ENCODE peak calls at places on chromosome 6, in four cellular contexts. M is neural progenitor cell, X is body of pancreas, W is OCI-LY7. K is an unnamed sample.
A peak's percentile ranks its signal among the peaks of the same experiment; 100 is the strongest.

GRCh38 chr6:125188594-125189203 is 35.1 kb downstream of the TPD52L1 start:
- DNase-seq in W (no peak), X (no peak), M (no peak), K (no peak)

GRCh38 chr6:153131037-153131981 is at the start of gene RGS17:
- DNase-seq in M (peak; percentile 94), W (no peak), X (peak; percentile 67), K (peak; percentile 45)

GRCh38 chr6:56843476-56844349 is 111.2 kb upstream of the BEND6 start:
- DNase-seq in M (peak; percentile 94), X (peak; percentile 68), W (peak; percentile 49), K (peak; percentile 91)

GRCh38 chr6:558089-558488 is 98.8 kb downstream of the HUS1B start:
- DNase-seq in X (no peak), M (no peak), W (peak; percentile 38), K (peak; percentile 15)

GRCh38 chr6:82570083-82570482 is 206.5 kb downstream of the TPBG start:
- DNase-seq in W (no peak), X (no peak), M (no peak), K (no peak)

GRCh38 chr6:94251878-94252277 is 832.5 kb upstream of the EPHA7 start:
- DNase-seq in W (no peak), X (no peak), M (peak; percentile 3), K (no peak)

GRCh38 chr6:46796842-46797241 is 3.7 kb downstream of the MEP1A start:
- DNase-seq in W (no peak), M (no peak), X (no peak), K (no peak)

GRCh38 chr6:163179721-163180120 is 234.8 kb upstream of the QKI start:
- DNase-seq in X (no peak), M (no peak), W (no peak), K (no peak)

GRCh38 chr6:148758492-148758891 is 11.7 kb downstream of the UST start:
- DNase-seq in W (peak; percentile 95), X (no peak), M (no peak), K (peak; percentile 60)

GRCh38 chr6:73394577-73395354 is at the start of gene DDX43:
- DNase-seq in X (peak; percentile 88), W (no peak), M (no peak), K (no peak)

GRCh38 chr6:75528423-75528822 is 34.8 kb upstream of the FILIP1 start:
- DNase-seq in M (no peak), W (no peak), X (no peak), K (no peak)

GRCh38 chr6:143965503-143966171 is 42.4 kb downstream of the PLAGL1 start:
- DNase-seq in M (no peak), W (no peak), X (no peak), K (no peak)

GRCh38 chr6:24899647-24900325 is 36.0 kb downstream of the RIPOR2 start:
- DNase-seq in X (no peak), W (no peak), M (no peak), K (no peak)

GRCh38 chr6:15025416-15025815 is 220.5 kb upstream of the JARID2 start:
- DNase-seq in W (no peak), X (no peak), M (no peak), K (no peak)

GRCh38 chr6:83605517-83605916 is 93.2 kb downstream of the PRSS35 start:
- DNase-seq in X (no peak), M (peak; percentile 6), W (no peak), K (no peak)

GRCh38 chr6:144351338-144351737 is 66.2 kb downstream of the UTRN start:
- DNase-seq in X (no peak), M (no peak), W (no peak), K (no peak)

GRCh38 chr6:105988321-105988720 is 97.8 kb upstream of the PRDM1 start:
- DNase-seq in M (no peak), W (no peak), X (no peak), K (no peak)

GRCh38 chr6:21305827-21306469 is 287.6 kb upstream of the SOX4 start:
- DNase-seq in X (no peak), W (no peak), M (no peak), K (no peak)

GRCh38 chr6:148379966-148380653 is 37.5 kb downstream of the SASH1 start:
- DNase-seq in W (no peak), M (no peak), X (no peak), K (no peak)

GRCh38 chr6:89023591-89024441 is 56.7 kb upstream of the PNRC1 start:
- DNase-seq in W (no peak), M (no peak), X (peak; percentile 42), K (no peak)

GRCh38 chr6:152232494-152233151 is 404.5 kb downstream of the SYNE1 start:
- DNase-seq in X (peak; percentile 16), W (no peak), M (no peak), K (no peak)

GRCh38 chr6:303948-304558 is 11.8 kb downstream of the DUSP22 start:
- DNase-seq in X (no peak), M (peak; percentile 32), W (no peak), K (no peak)

GRCh38 chr6:5645275-5645674 is 361.4 kb downstream of the NRN1 start:
- DNase-seq in M (no peak), X (no peak), W (no peak), K (no peak)

GRCh38 chr6:12403201-12403826 is 113.2 kb downstream of the EDN1 start:
- DNase-seq in X (no peak), W (no peak), M (no peak), K (no peak)

GRCh38 chr6:122109075-122109474 is 290.4 kb upstream of the HSF2 start:
- DNase-seq in M (no peak), W (no peak), X (no peak), K (no peak)

GRCh38 chr6:89138173-89138572 is 7.7 kb upstream of the PM20D2 start:
- DNase-seq in W (no peak), M (no peak), X (no peak), K (no peak)

GRCh38 chr6:125533710-125534397 is 215.6 kb upstream of the HEY2 start:
- DNase-seq in X (no peak), M (peak; percentile 71), W (no peak), K (no peak)

GRCh38 chr6:27452496-27452897 is 20.4 kb downstream of the ZNF184 start:
- DNase-seq in W (peak; percentile 26), X (no peak), M (no peak), K (no peak)
- H3K9me3 ChIP-seq in W (peaks cover 93% of the 10 kb centered on the region), X (peaks cover 7% of the 10 kb centered on the region), M (peaks cover 70% of the 10 kb centered on the region), K (peaks cover 5% of the 10 kb centered on the region)

DNA sequence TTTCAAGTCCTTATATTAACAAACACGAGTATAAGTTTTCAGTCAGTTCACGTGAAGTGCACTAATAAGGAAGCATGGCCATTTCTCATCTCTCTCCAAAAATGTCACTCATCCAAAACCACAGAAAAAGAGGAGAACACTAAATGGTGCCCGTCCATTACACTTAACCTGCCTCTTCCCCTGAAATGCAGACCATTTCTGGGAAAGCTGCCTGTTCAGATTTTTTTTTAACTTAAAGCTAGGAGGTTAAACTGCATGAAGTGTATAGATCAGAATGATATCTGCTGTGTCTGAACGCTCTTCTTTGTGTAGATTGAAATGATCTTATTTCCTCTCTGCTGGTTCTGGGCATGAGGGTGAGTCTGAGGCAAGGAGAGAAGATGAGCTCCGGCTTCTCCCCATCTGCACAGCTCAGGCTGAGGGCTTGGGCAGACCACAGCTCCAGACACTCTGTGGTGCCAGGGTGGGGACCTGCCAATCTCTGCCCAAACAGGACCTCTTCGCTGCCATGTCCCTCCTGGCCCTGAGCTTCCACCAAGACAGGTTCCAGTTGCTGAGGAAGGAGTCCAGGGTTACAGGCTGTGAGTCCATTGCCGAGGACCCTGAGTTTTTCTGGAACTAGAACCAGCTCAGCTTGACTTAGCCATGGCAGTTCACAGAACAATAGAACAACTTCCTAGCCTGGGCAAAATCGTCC is 90.7 kb downstream of the TCP11 start:
- DNase-seq in X (no peak), M (no peak), W (no peak), K (no peak)
- TF ChIP-seq CTCF in X (no peak), M (no peak), W (no peak), K (no peak)

GRCh38 chr6:161890959-161891358 is 617.1 kb upstream of the AGPAT4 start:
- DNase-seq in W (no peak), M (no peak), X (no peak), K (no peak)
- H3K4me1 ChIP-seq in W (no peaks in the 10 kb centered on the region), M (peaks cover 8% of the 10 kb centered on the region), X (peaks cover 15% of the 10 kb centered on the region), K (no peaks in the 10 kb centered on the region)

DNA sequence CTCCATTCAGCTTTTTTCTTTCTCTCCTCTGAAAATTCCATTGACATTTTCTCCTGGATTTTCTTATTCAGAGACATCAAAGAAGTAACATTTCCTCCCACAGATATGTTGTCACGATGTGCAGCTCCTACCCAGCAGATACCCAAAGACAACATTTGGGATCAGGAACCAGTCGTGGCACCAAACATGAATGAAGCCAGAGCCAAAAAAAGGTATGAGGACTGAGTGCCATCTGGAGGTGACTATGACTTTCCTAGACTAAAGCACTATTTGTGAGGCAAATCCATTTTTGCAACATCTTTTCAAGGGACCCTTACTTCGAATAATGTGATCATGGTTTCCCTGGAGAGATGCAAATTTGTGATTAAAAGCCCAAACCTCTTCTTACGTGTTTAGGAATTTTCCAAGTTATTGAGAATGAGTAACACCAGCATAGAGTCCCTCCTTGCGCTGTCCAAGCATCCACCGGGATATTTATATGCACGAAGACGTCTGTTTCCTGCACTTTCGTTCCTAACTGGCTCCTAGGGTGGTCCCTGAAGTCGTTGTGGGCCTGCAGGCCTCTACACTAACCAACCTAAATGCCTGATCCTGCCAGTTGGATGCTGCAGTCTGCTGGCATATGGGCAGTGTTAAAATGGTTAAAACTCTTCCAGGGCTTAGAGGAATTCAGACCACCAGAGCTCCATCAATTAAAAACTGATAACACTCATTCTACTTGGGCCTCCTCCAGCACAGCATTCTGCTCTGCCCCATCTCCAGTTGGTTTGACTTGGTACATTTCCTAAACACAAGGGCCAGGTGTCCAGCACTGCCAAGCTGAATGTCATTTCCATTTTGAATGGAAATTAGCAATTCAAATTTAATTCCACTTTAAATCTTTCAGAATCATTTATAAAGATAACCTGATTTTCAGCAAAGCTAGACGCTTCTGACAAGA is 256.6 kb downstream of the C6orf118 start:
- DNase-seq in W (no peak), M (no peak), X (no peak), K (no peak)
- H3K9me3 ChIP-seq in W (no peaks in the 10 kb centered on the region), M (no peaks in the 10 kb centered on the region), X (no peaks in the 10 kb centered on the region), K (no peaks in the 10 kb centered on the region)

GRCh38 chr6:127606131-127606562 is 29.2 kb downstream of the C6orf58 start:
- DNase-seq in X (no peak), M (peak; percentile 67), W (no peak), K (peak; percentile 15)
- TF ChIP-seq CTCF in X (no peak), M (peak; percentile 58), W (peak; percentile 37), K (peak; percentile 26)

GRCh38 chr6:142842423-142843261 is 102.3 kb downstream of the HIVEP2 start:
- DNase-seq in X (no peak), M (no peak), W (no peak), K (peak; percentile 53)
- H3K4me1 ChIP-seq in X (peaks cover 40% of the 10 kb centered on the region), M (peaks cover 23% of the 10 kb centered on the region), W (peaks cover 79% of the 10 kb centered on the region), K (peaks cover 23% of the 10 kb centered on the region)

GRCh38 chr6:168364793-168365421 is 45.3 kb upstream of the DACT2 start:
- DNase-seq in W (no peak), X (no peak), M (no peak), K (no peak)

GRCh38 chr6:168363811-168364792 is 44.5 kb upstream of the DACT2 start:
- DNase-seq in W (no peak), M (no peak), X (no peak), K (no peak)

GRCh38 chr6:168361766-168362165 is 42.2 kb upstream of the DACT2 start:
- DNase-seq in W (no peak), X (no peak), M (no peak), K (no peak)

GRCh38 chr6:168362276-168362990 is 42.9 kb upstream of the DACT2 start:
- DNase-seq in M (no peak), X (no peak), W (no peak), K (no peak)

DNA sequence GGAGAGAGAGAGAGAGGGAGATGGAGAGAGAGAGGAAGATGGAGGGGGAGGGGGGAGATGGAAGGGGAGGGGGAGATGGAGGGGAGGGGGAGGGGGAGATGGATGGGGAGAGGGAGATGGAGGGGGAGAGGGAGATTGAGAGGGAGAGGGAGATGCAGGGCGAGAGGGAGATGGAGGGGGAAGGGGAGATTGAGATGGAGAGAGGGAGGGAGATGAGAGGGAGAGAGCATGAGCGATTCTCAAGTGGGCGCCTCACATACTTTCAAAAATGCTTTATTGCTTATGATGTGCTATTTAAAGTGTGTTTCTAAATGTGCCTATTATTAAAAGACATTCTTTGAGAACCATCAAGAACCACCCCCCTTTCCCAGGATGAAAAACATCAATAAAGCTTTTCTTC is 43.7 kb upstream of the DACT2 start:
- DNase-seq in X (no peak), W (no peak), M (no peak), K (no peak)
- H3K9me3 ChIP-seq in X (no peaks in the 10 kb centered on the region), W (no peaks in the 10 kb centered on the region), M (no peaks in the 10 kb centered on the region), K (no peaks in the 10 kb centered on the region)

K was measured in MM.1S.